ENCODE peak calls at places on chromosomes 16 and 17, in six cellular contexts. O is K562, X is HepG2, I is upper lobe of left lung, V is A549, E is GM12878. Q is an unnamed sample.

GRCh38 chr16:67943619-67944503 is at the start of gene LCAT:
- ATAC-seq in X (peak), V (no peak), O (peak), E (no peak), I (peak), Q (peak)

GRCh38 chr16:4947722-4948503 is 10.2 kb upstream of the SEC14L5 start:
- ATAC-seq in E (no peak), I (no peak), X (peak), V (no peak), O (peak), Q (no peak)

GRCh38 chr16:85605912-85606841 is 6.9 kb upstream of the GSE1 start:
- ATAC-seq in X (no peak), I (no peak), E (no peak), V (no peak), O (no peak), Q (no peak)

GRCh38 chr16:70460737-70461261 is 6.4 kb downstream of the FCSK start:
- ATAC-seq in V (peak), X (peak), E (peak), O (no peak), I (peak), Q (no peak)

GRCh38 chr16:74999208-74999682 is 421 bp downstream of the ZNRF1 start:
- ATAC-seq in E (peak), I (no peak), O (peak), X (no peak), V (peak), Q (peak)

GRCh38 chr17:12342161-12342560 is 321.5 kb downstream of the MAP2K4 start:
- ATAC-seq in I (no peak), O (no peak), E (no peak), X (no peak), V (no peak), Q (no peak)

GRCh38 chr16:58807276-58807675 is 73.2 kb upstream of the GOT2 start:
- ATAC-seq in E (no peak), V (no peak), X (no peak), O (no peak), I (no peak), Q (no peak)

GRCh38 chr16:3950343-3951193 is 70.1 kb upstream of the CREBBP start:
- ATAC-seq in E (no peak), O (peak), V (peak), I (peak), X (no peak), Q (peak)

GRCh38 chr16:31467151-31467550 is 4.8 kb upstream of the TGFB1I1 start:
- ATAC-seq in E (peak), X (no peak), O (no peak), V (no peak), I (no peak), Q (no peak)

GRCh38 chr16:19366384-19366783 is 51.3 kb upstream of the TMC5 start:
- ATAC-seq in X (no peak), E (no peak), I (no peak), V (no peak), O (no peak), Q (no peak)

GRCh38 chr17:49218941-49219913 is 8.7 kb downstream of the ABI3 start:
- ATAC-seq in I (no peak), X (peak), O (peak), E (peak), V (no peak), Q (no peak)

GRCh38 chr16:67150833-67151396 is at the start of gene B3GNT9:
- ATAC-seq in O (peak), E (peak), X (peak), I (peak), V (peak), Q (peak)

GRCh38 chr17:43105146-43105545 is 20.0 kb downstream of the BRCA1 start:
- ATAC-seq in X (no peak), V (no peak), E (no peak), O (no peak), I (no peak), Q (no peak)

GRCh38 chr17:18117974-18118632 is 9.5 kb downstream of the MYO15A start:
- ATAC-seq in O (no peak), V (no peak), X (peak), E (no peak), I (no peak), Q (no peak)

GRCh38 chr17:51016099-51016498 is 104.6 kb downstream of the SPAG9 start:
- ATAC-seq in I (no peak), V (peak), E (no peak), O (no peak), X (no peak), Q (no peak)

GRCh38 chr17:51013322-51013721 is 107.3 kb downstream of the SPAG9 start:
- ATAC-seq in V (no peak), O (no peak), E (no peak), I (no peak), X (no peak), Q (no peak)

GRCh38 chr17:51012538-51012937 is 108.1 kb downstream of the SPAG9 start:
- ATAC-seq in X (no peak), O (no peak), E (no peak), I (no peak), V (no peak), Q (no peak)

GRCh38 chr17:51015145-51015558 is 105.5 kb downstream of the SPAG9 start:
- ATAC-seq in E (no peak), X (no peak), V (no peak), I (no peak), O (no peak), Q (no peak)

DNA sequence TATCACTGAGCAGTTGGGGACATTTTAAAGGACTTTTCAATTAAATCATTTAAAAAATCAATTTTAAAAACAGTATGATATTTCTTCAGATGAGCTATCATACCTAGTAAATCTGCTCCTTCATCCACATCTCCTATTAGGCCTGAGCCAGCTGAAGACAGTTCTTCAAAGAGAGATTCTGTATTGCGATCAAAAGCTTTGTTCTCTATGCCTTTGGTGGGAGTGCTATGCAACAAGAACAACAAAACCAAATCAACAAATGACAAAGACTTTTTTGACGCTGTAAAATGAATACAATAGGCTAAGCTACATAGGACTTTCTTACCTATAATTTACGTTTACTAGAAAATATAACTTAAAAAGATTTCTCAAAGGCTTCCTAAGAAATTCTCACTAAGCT is 106.5 kb downstream of the SPAG9 start:
- ATAC-seq in E (no peak), I (no peak), V (no peak), O (no peak), X (no peak), Q (no peak)
- TF ChIP-seq EP300 in E (no peak), I (no peak), V (no peak), O (no peak), X (no peak), Q (no peak)

GRCh38 chr16:81612351-81613170 is 166.5 kb upstream of the PLCG2 start:
- ATAC-seq in E (no peak), O (no peak), V (no peak), X (no peak), I (no peak), Q (peak)
- TF ChIP-seq EP300 in E (no peak), O (no peak), V (no peak), X (no peak), I (peak), Q (no peak)

DNA sequence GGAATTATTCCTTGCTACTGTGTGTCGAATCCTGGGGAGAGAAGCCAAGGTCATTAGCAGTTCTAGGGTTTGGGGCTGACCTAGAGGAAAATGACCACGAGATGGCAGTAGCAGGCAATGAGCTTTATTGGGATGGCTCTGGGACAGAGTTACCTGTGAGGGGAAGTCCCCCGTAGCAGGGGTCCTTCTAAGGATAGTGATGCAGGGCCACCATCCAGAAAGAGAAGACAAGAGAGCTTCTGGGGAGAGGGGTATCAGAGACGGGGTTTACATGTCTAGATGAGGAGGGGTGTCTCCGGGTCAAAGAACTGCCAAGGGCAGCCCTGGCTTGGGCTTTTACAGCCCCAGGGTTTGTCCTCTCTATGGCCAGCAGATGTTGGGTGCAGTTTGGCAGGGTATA is 6.4 kb upstream of the GGT6 start:
- ATAC-seq in I (peak), X (peak), V (peak), O (peak), E (peak), Q (peak)
- TF ChIP-seq EP300 in I (no peak), X (no peak), V (no peak), O (no peak), E (no peak), Q (no peak)

GRCh38 chr17:72715906-72716572 is 376.4 kb downstream of the SLC39A11 start:
- ATAC-seq in I (no peak), X (peak), O (no peak), V (peak), E (no peak), Q (no peak)
- TF ChIP-seq EP300 in I (no peak), X (peak), O (no peak), V (peak), E (no peak), Q (no peak)

GRCh38 chr16:55357241-55357640 is 33.2 kb downstream of the IRX6 start:
- ATAC-seq in V (no peak), O (no peak), X (no peak), E (no peak), I (no peak), Q (no peak)
- TF ChIP-seq EP300 in V (no peak), O (no peak), X (no peak), E (no peak), I (no peak), Q (no peak)